ENCODE peak calls at places on chromosome 11, in six cellular contexts. G, A, B, D, X and R are unnamed samples.

GRCh38 chr11:2930705-2931415 is 1.6 kb upstream of the PHLDA2 start:
- DNase-seq in X (peak; percentile 80), G (peak; percentile 28), A (peak; percentile 41), B (peak; percentile 83), D (peak; percentile 82), R (no peak)

GRCh38 chr11:2342557-2342956 is 34.6 kb upstream of the CD81 start:
- DNase-seq in X (no peak), G (no peak), B (no peak), A (no peak), D (no peak), R (no peak)

GRCh38 chr11:251550-251949 is 14.8 kb downstream of the PSMD13 start:
- DNase-seq in X (no peak), A (no peak), B (no peak), D (no peak), G (no peak), R (no peak)

GRCh38 chr11:65215441-65216076 is 33.8 kb downstream of the CAPN1 start:
- DNase-seq in G (no peak), B (no peak), D (no peak), A (no peak), X (peak; percentile 72), R (no peak)

GRCh38 chr11:48017105-48017874 is 36.9 kb downstream of the PTPRJ start:
- DNase-seq in A (no peak), X (peak; percentile 76), D (no peak), B (no peak), G (no peak), R (no peak)

GRCh38 chr11:37500425-37500824 is 902.4 kb upstream of the RAG2 start:
- DNase-seq in G (no peak), D (no peak), A (no peak), B (peak; percentile 77), X (no peak), R (no peak)

GRCh38 chr11:102560555-102561011 is 30.0 kb upstream of the MMP7 start:
- DNase-seq in X (no peak), B (peak; percentile 83), A (no peak), G (peak; percentile 62), D (no peak), R (no peak)

GRCh38 chr11:111748035-111748804 is 18.0 kb downstream of the PPP2R1B start:
- DNase-seq in G (no peak), X (no peak), A (no peak), B (no peak), D (no peak), R (no peak)

GRCh38 chr11:107769189-107769588 is 57.3 kb upstream of the SLN start:
- DNase-seq in A (no peak), G (peak; percentile 52), B (peak; percentile 93), X (peak; percentile 23), D (no peak), R (no peak)

GRCh38 chr11:120179071-120179672 is 31.7 kb upstream of the OAF start:
- DNase-seq in D (peak; percentile 38), B (no peak), A (no peak), G (no peak), X (no peak), R (peak; percentile 88)

GRCh38 chr11:131913267-131913666 is 542.9 kb downstream of the NTM start:
- DNase-seq in X (no peak), A (no peak), D (no peak), G (no peak), B (no peak), R (no peak)

GRCh38 chr11:46286789-46287188 is 9.3 kb downstream of the CREB3L1 start:
- DNase-seq in A (no peak), B (no peak), X (no peak), D (no peak), G (no peak), R (no peak)

GRCh38 chr11:73047773-73048371 is 94.2 kb downstream of the FCHSD2 start:
- DNase-seq in D (no peak), A (no peak), B (no peak), G (no peak), X (no peak), R (no peak)

GRCh38 chr11:30818721-30819120 is 232.6 kb upstream of the MPPED2 start:
- DNase-seq in D (no peak), X (no peak), A (no peak), G (no peak), B (no peak), R (no peak)

GRCh38 chr11:128133501-128133900 is 453.9 kb downstream of the ETS1 start:
- DNase-seq in X (no peak), G (no peak), D (no peak), B (no peak), A (no peak), R (no peak)

GRCh38 chr11:90392692-90393091 is 169.8 kb upstream of the CHORDC1 start:
- DNase-seq in X (no peak), B (no peak), G (no peak), D (no peak), A (no peak), R (no peak)

GRCh38 chr11:122784325-122785155 is 53.8 kb upstream of the CRTAM start:
- DNase-seq in X (no peak), D (no peak), B (peak; percentile 94), G (peak; percentile 94), A (no peak), R (no peak)

GRCh38 chr11:117914398-117914761 is 14.8 kb downstream of the TMPRSS13 start:
- DNase-seq in D (no peak), A (no peak), B (no peak), G (no peak), X (no peak), R (no peak)

GRCh38 chr11:113289341-113290187 is 24.8 kb upstream of the TTC12 start:
- DNase-seq in B (peak; percentile 44), G (peak; percentile 35), X (peak; percentile 83), D (peak; percentile 84), A (peak; percentile 59), R (peak; percentile 87)